ENCODE peak calls at places on chromosomes 7 and 10, in six cellular contexts. One of them, this sample, is unnamed.

GRCh38 chr10:69334258-69335062 is 56.2 kb downstream of the HK1 start:
- DNase-seq in A549: no peak
- DNase-seq in HepG2: no peak
- DNase-seq in K562: peak; percentile 95
- DNase-seq in endothelial cell of umbilical vein: no peak
- DNase-seq in GM12878: no peak
- DNase-seq in this sample: no peak

GRCh38 chr7:31763548-31763947 is 76.5 kb downstream of the PPP1R17 start:
- DNase-seq in A549: no peak
- DNase-seq in HepG2: no peak
- DNase-seq in K562: peak; percentile 3
- DNase-seq in endothelial cell of umbilical vein: no peak
- DNase-seq in GM12878: no peak
- DNase-seq in this sample: peak; percentile 9

GRCh38 chr10:45373783-45374450 is at the start of gene ALOX5:
- DNase-seq in A549: peak; percentile 13
- DNase-seq in HepG2: no peak
- DNase-seq in K562: peak; percentile 89
- DNase-seq in endothelial cell of umbilical vein: no peak
- DNase-seq in GM12878: no peak
- DNase-seq in this sample: peak; percentile 64

GRCh38 chr10:79178614-79179403 is 110.0 kb downstream of the ZMIZ1 start:
- DNase-seq in A549: no peak
- DNase-seq in HepG2: no peak
- DNase-seq in K562: peak; percentile 99
- DNase-seq in endothelial cell of umbilical vein: peak; percentile 93
- DNase-seq in GM12878: no peak
- DNase-seq in this sample: peak; percentile 75

GRCh38 chr10:95308389-95309302 is 17.8 kb upstream of the PDLIM1 start:
- DNase-seq in A549: peak; percentile 62
- DNase-seq in HepG2: peak; percentile 68
- DNase-seq in K562: peak; percentile 80
- DNase-seq in endothelial cell of umbilical vein: peak; percentile 90
- DNase-seq in GM12878: no peak
- DNase-seq in this sample: peak; percentile 80

GRCh38 chr7:141663081-141663510 is 38.9 kb downstream of the DENND11 start:
- DNase-seq in A549: peak; percentile 29
- DNase-seq in HepG2: peak; percentile 79
- DNase-seq in K562: no peak
- DNase-seq in endothelial cell of umbilical vein: peak; percentile 90
- DNase-seq in GM12878: no peak
- DNase-seq in this sample: peak; percentile 36

GRCh38 chr10:62093863-62094291 is 174.8 kb downstream of the RTKN2 start:
- DNase-seq in A549: no peak
- DNase-seq in HepG2: peak; percentile 98
- DNase-seq in K562: no peak
- DNase-seq in endothelial cell of umbilical vein: peak; percentile 70
- DNase-seq in GM12878: no peak
- DNase-seq in this sample: no peak

GRCh38 chr7:29132980-29133379 is 13.4 kb downstream of the CPVL start:
- DNase-seq in A549: no peak
- DNase-seq in HepG2: no peak
- DNase-seq in K562: no peak
- DNase-seq in endothelial cell of umbilical vein: no peak
- DNase-seq in GM12878: no peak
- DNase-seq in this sample: no peak

GRCh38 chr10:122154733-122155366 is 116.2 kb upstream of the BTBD16 start:
- DNase-seq in A549: no peak
- DNase-seq in HepG2: no peak
- DNase-seq in K562: no peak
- DNase-seq in endothelial cell of umbilical vein: no peak
- DNase-seq in GM12878: no peak
- DNase-seq in this sample: no peak

GRCh38 chr10:128078136-128078969 is 47.9 kb downstream of the MKI67 start:
- DNase-seq in A549: peak; percentile 76
- DNase-seq in HepG2: peak; percentile 28
- DNase-seq in K562: peak; percentile 45
- DNase-seq in endothelial cell of umbilical vein: peak; percentile 39
- DNase-seq in GM12878: no peak
- DNase-seq in this sample: peak; percentile 44

GRCh38 chr10:95508730-95509129 is 52.4 kb downstream of the SORBS1 start:
- DNase-seq in A549: no peak
- DNase-seq in HepG2: peak; percentile 28
- DNase-seq in K562: no peak
- DNase-seq in endothelial cell of umbilical vein: peak; percentile 82
- DNase-seq in GM12878: no peak
- DNase-seq in this sample: no peak

GRCh38 chr10:108615576-108616320 is 1307.6 kb downstream of the XPNPEP1 start:
- DNase-seq in A549: no peak
- DNase-seq in HepG2: no peak
- DNase-seq in K562: no peak
- DNase-seq in endothelial cell of umbilical vein: no peak
- DNase-seq in GM12878: no peak
- DNase-seq in this sample: no peak

GRCh38 chr10:69087600-69088470 is at the start of gene SRGN:
- DNase-seq in A549: peak; percentile 46
- DNase-seq in HepG2: no peak
- DNase-seq in K562: peak; percentile 90
- DNase-seq in endothelial cell of umbilical vein: peak; percentile 92
- DNase-seq in GM12878: peak; percentile 97
- DNase-seq in this sample: peak; percentile 99

DNA sequence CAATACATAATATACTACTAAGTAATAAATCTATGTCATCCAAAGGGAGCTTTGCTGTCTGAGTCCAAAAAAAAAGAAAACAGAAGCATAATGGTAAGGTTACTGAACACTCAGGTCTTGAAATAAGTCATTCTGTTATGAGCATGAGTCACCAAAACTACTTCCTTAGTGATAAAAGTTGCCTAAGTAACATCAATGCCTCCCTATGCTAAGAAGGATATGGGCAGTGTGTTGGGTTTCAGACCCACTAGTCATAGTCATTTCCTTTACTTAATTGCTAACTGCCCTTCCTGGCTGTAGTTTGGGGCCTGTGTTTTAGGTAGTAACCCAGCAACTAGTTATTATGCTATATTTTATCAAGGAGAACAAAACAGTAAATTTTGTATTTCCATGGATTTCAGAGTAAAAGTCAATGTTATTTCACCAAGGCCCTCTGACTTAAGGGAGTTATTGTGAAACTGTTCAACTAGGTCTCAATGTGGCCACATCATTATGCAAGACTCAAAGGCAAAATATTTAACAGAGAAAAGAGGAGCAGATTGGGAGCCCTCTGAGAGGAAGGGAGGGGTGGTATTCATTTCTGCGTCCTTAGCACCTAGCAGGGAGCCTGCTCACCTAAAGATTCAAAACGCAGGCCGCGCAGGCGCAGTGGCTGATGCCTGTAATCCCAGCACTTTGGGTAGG is 11.7 kb upstream of the VIM start:
- DNase-seq in A549: peak; percentile 83
- DNase-seq in HepG2: peak; percentile 47
- DNase-seq in K562: peak; percentile 87
- DNase-seq in endothelial cell of umbilical vein: peak; percentile 98
- DNase-seq in GM12878: peak; percentile 82
- DNase-seq in this sample: peak; percentile 92
- TF ChIP-seq MYC in A549: no peak
- TF ChIP-seq MYC in HepG2: no peak
- TF ChIP-seq MYC in K562: peak; percentile 26
- TF ChIP-seq MYC in endothelial cell of umbilical vein: no peak
- TF ChIP-seq MYC in GM12878: no peak
- TF ChIP-seq MYC in this sample: no peak

GRCh38 chr7:90210925-90211324 is 615 bp upstream of the STEAP2 start:
- DNase-seq in A549: no peak
- DNase-seq in HepG2: peak; percentile 33
- DNase-seq in K562: no peak
- DNase-seq in endothelial cell of umbilical vein: no peak
- DNase-seq in GM12878: no peak
- DNase-seq in this sample: no peak
- TF ChIP-seq MYC in A549: no peak
- TF ChIP-seq MYC in HepG2: no peak
- TF ChIP-seq MYC in K562: no peak
- TF ChIP-seq MYC in endothelial cell of umbilical vein: no peak
- TF ChIP-seq MYC in GM12878: no peak
- TF ChIP-seq MYC in this sample: no peak

GRCh38 chr7:116356979-116357378 is 142.6 kb upstream of the CAV2 start:
- DNase-seq in A549: no peak
- DNase-seq in HepG2: no peak
- DNase-seq in K562: no peak
- DNase-seq in endothelial cell of umbilical vein: peak; percentile 75
- DNase-seq in GM12878: no peak
- DNase-seq in this sample: no peak
- TF ChIP-seq MYC in A549: no peak
- TF ChIP-seq MYC in HepG2: no peak
- TF ChIP-seq MYC in K562: no peak
- TF ChIP-seq MYC in endothelial cell of umbilical vein: no peak
- TF ChIP-seq MYC in GM12878: no peak
- TF ChIP-seq MYC in this sample: no peak

GRCh38 chr10:66215005-66215404 is 710.8 kb upstream of the LRRTM3 start:
- DNase-seq in A549: peak; percentile 0
- DNase-seq in HepG2: peak; percentile 4
- DNase-seq in K562: peak; percentile 5
- DNase-seq in endothelial cell of umbilical vein: no peak
- DNase-seq in GM12878: no peak
- DNase-seq in this sample: peak; percentile 4

GRCh38 chr10:66204838-66205237 is 721.0 kb upstream of the LRRTM3 start:
- DNase-seq in A549: no peak
- DNase-seq in HepG2: no peak
- DNase-seq in K562: no peak
- DNase-seq in endothelial cell of umbilical vein: no peak
- DNase-seq in GM12878: no peak
- DNase-seq in this sample: no peak

DNA sequence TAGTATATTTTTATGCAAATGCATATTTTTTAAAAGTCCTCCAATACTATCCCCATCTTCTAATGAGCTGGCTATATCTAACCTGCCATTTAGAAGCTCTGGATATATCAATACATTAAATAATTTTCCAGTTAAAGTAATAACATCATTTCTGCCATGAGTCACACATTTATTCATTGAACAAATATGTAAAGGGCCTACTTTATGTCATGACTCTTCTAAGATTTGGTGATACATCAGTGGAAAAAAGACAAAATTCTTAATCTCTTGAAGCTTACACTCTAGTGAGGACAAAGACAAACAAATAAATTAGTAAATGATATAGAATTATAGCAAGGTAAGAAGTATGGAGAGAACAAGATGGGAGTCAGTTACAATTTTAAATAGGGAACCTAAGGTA is 716.8 kb upstream of the LRRTM3 start:
- DNase-seq in A549: no peak
- DNase-seq in HepG2: no peak
- DNase-seq in K562: no peak
- DNase-seq in endothelial cell of umbilical vein: no peak
- DNase-seq in GM12878: no peak
- DNase-seq in this sample: no peak
- TF ChIP-seq MYC in A549: no peak
- TF ChIP-seq MYC in HepG2: no peak
- TF ChIP-seq MYC in K562: no peak
- TF ChIP-seq MYC in endothelial cell of umbilical vein: no peak
- TF ChIP-seq MYC in GM12878: no peak
- TF ChIP-seq MYC in this sample: no peak

GRCh38 chr7:16344927-16345326 is 76.4 kb downstream of the CRPPA start:
- DNase-seq in A549: no peak
- DNase-seq in HepG2: no peak
- DNase-seq in K562: peak; percentile 22
- DNase-seq in endothelial cell of umbilical vein: no peak
- DNase-seq in GM12878: no peak
- DNase-seq in this sample: no peak
- TF ChIP-seq MYC in A549: no peak
- TF ChIP-seq MYC in HepG2: no peak
- TF ChIP-seq MYC in K562: no peak
- TF ChIP-seq MYC in endothelial cell of umbilical vein: no peak
- TF ChIP-seq MYC in GM12878: no peak
- TF ChIP-seq MYC in this sample: no peak

This sample was measured in NB4.